ENCODE peak calls at places on chromosome 12, in five cellular contexts. One of them, this sample, is unnamed.

GRCh38 chr12:109595321-109595902 is 21.8 kb downstream of the MVK start:
- DNase-seq in substantia nigra: no peak
- DNase-seq in tibial artery: no peak
- DNase-seq in esophagus squamous epithelium: no peak
- DNase-seq in dorsolateral prefrontal cortex: no peak
- DNase-seq in this sample: peak; percentile 5

GRCh38 chr12:25829192-25829591 is 129.3 kb upstream of the RASSF8 start:
- DNase-seq in substantia nigra: no peak
- DNase-seq in tibial artery: peak; percentile 70
- DNase-seq in esophagus squamous epithelium: no peak
- DNase-seq in dorsolateral prefrontal cortex: no peak
- DNase-seq in this sample: no peak

GRCh38 chr12:15853877-15854276 is 28.3 kb upstream of the STRAP start:
- DNase-seq in substantia nigra: no peak
- DNase-seq in tibial artery: no peak
- DNase-seq in esophagus squamous epithelium: no peak
- DNase-seq in dorsolateral prefrontal cortex: no peak
- DNase-seq in this sample: no peak

GRCh38 chr12:124481257-124481750 is 86.1 kb downstream of the NCOR2 start:
- DNase-seq in substantia nigra: no peak
- DNase-seq in tibial artery: no peak
- DNase-seq in esophagus squamous epithelium: no peak
- DNase-seq in dorsolateral prefrontal cortex: no peak
- DNase-seq in this sample: no peak

GRCh38 chr12:59179231-59179630 is 258.9 kb upstream of the LRIG3 start:
- DNase-seq in substantia nigra: no peak
- DNase-seq in tibial artery: no peak
- DNase-seq in esophagus squamous epithelium: no peak
- DNase-seq in dorsolateral prefrontal cortex: no peak
- DNase-seq in this sample: no peak

GRCh38 chr12:48618541-48618940 is 48.7 kb upstream of the LALBA start:
- DNase-seq in substantia nigra: peak; percentile 48
- DNase-seq in tibial artery: peak; percentile 70
- DNase-seq in esophagus squamous epithelium: no peak
- DNase-seq in dorsolateral prefrontal cortex: peak; percentile 80
- DNase-seq in this sample: peak; percentile 56

GRCh38 chr12:4266990-4267389 is 6.6 kb upstream of the CCND2 start:
- DNase-seq in substantia nigra: no peak
- DNase-seq in tibial artery: no peak
- DNase-seq in esophagus squamous epithelium: no peak
- DNase-seq in dorsolateral prefrontal cortex: no peak
- DNase-seq in this sample: no peak

GRCh38 chr12:127998936-127999467 is 268.0 kb upstream of the TMEM132C start:
- DNase-seq in substantia nigra: no peak
- DNase-seq in tibial artery: no peak
- DNase-seq in esophagus squamous epithelium: no peak
- DNase-seq in dorsolateral prefrontal cortex: no peak
- DNase-seq in this sample: no peak

DNA sequence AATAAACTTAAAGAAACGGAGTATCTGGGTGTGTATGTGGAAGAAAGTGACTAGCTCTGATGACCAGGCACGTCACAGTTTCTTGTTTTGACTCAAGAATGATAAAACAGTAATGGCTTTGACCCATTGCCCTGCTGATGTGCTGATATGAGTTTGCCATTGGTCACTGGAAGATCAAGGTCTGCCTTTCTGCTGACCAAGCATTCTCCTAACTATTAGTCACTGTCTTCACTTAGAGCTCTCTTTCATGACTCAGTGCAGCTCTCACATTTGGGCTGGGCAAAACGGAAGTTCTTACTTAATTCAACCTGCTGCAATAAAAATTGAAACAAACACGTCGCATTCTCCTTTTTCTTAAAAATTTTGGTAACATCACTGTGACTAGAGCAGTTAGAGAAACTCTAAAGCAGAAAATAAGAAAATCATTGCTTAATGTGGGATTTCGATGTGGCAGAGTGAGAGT is 366.7 kb downstream of the BTG1 start:
- DNase-seq in substantia nigra: no peak
- DNase-seq in tibial artery: no peak
- DNase-seq in esophagus squamous epithelium: no peak
- DNase-seq in dorsolateral prefrontal cortex: no peak
- DNase-seq in this sample: peak; percentile 15
- H3K27ac ChIP-seq in substantia nigra: no peak overlapping the region
- H3K27ac ChIP-seq in tibial artery: no peak overlapping the region
- H3K27ac ChIP-seq in esophagus squamous epithelium: peak overlapping the region; percentile 72
- H3K27ac ChIP-seq in dorsolateral prefrontal cortex: no peak overlapping the region
- H3K27ac ChIP-seq in this sample: peak overlapping the region; percentile 56

GRCh38 chr12:100199347-100200136 is 1.1 kb upstream of the ACTR6 start:
- DNase-seq in substantia nigra: no peak
- DNase-seq in tibial artery: peak; percentile 86
- DNase-seq in esophagus squamous epithelium: no peak
- DNase-seq in dorsolateral prefrontal cortex: no peak
- DNase-seq in this sample: peak; percentile 80

GRCh38 chr12:100200450-100201181 is at the start of gene ACTR6:
- DNase-seq in substantia nigra: peak; percentile 84
- DNase-seq in tibial artery: peak; percentile 96
- DNase-seq in esophagus squamous epithelium: peak; percentile 62
- DNase-seq in dorsolateral prefrontal cortex: peak; percentile 95
- DNase-seq in this sample: peak; percentile 97

GRCh38 chr12:100197486-100197885 is 3.1 kb upstream of the ACTR6 start:
- DNase-seq in substantia nigra: no peak
- DNase-seq in tibial artery: no peak
- DNase-seq in esophagus squamous epithelium: no peak
- DNase-seq in dorsolateral prefrontal cortex: no peak
- DNase-seq in this sample: no peak

GRCh38 chr12:100201604-100202423 is 1.2 kb downstream of the ACTR6 start:
- DNase-seq in substantia nigra: no peak
- DNase-seq in tibial artery: no peak
- DNase-seq in esophagus squamous epithelium: no peak
- DNase-seq in dorsolateral prefrontal cortex: no peak
- DNase-seq in this sample: no peak

DNA sequence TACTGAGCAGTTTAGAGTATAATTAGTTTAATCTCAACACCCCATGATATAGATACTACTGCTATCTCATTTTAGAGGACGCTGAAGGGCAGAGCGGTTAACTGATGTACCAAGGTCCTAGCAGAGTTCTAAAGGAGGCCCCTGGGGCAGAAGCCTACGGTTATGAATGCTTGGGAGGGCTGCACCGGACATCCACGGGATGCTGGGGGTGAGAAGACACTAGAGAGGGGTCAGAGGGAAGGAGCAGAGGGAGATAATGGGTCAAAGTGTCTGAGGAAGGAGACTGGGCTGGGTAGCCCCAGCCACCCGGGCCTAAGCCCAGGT is 1.6 kb upstream of the ACTR6 start:
- DNase-seq in substantia nigra: no peak
- DNase-seq in tibial artery: no peak
- DNase-seq in esophagus squamous epithelium: no peak
- DNase-seq in dorsolateral prefrontal cortex: no peak
- DNase-seq in this sample: no peak
- H3K27ac ChIP-seq in substantia nigra: no peak overlapping the region
- H3K27ac ChIP-seq in tibial artery: peak overlapping the region; percentile 86
- H3K27ac ChIP-seq in esophagus squamous epithelium: peak overlapping the region; percentile 91
- H3K27ac ChIP-seq in dorsolateral prefrontal cortex: no peak overlapping the region
- H3K27ac ChIP-seq in this sample: no peak overlapping the region

GRCh38 chr12:21991526-21991925 is 50.3 kb upstream of the ABCC9 start:
- DNase-seq in substantia nigra: no peak
- DNase-seq in tibial artery: no peak
- DNase-seq in esophagus squamous epithelium: no peak
- DNase-seq in dorsolateral prefrontal cortex: no peak
- DNase-seq in this sample: no peak

GRCh38 chr12:21988619-21989018 is 47.4 kb upstream of the ABCC9 start:
- DNase-seq in substantia nigra: no peak
- DNase-seq in tibial artery: no peak
- DNase-seq in esophagus squamous epithelium: no peak
- DNase-seq in dorsolateral prefrontal cortex: no peak
- DNase-seq in this sample: no peak

GRCh38 chr12:21989819-21990412 is 48.7 kb upstream of the ABCC9 start:
- DNase-seq in substantia nigra: no peak
- DNase-seq in tibial artery: no peak
- DNase-seq in esophagus squamous epithelium: no peak
- DNase-seq in dorsolateral prefrontal cortex: no peak
- DNase-seq in this sample: no peak

GRCh38 chr12:21993438-21993981 is 52.3 kb upstream of the ABCC9 start:
- DNase-seq in substantia nigra: no peak
- DNase-seq in tibial artery: no peak
- DNase-seq in esophagus squamous epithelium: no peak
- DNase-seq in dorsolateral prefrontal cortex: no peak
- DNase-seq in this sample: no peak

DNA sequence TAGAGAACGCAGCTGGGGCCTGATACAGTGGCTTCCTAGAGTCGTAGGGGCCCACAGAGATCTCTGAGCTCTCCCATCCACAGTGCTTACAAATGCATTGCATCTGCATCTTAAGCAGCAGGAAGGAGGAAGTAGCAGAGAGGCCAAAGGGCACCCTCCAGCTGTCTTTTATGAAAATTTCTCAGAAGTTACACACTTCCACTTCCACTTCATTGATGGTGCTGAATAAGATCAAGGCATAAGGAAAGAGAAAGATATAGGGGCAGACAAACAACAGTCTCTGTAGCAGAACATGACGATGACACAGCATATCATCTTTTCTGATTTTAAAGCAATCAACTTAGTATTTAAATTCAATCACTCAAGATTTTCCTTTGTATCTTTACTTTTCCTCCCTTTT is 51.6 kb upstream of the ABCC9 start:
- DNase-seq in substantia nigra: no peak
- DNase-seq in tibial artery: no peak
- DNase-seq in esophagus squamous epithelium: no peak
- DNase-seq in dorsolateral prefrontal cortex: no peak
- DNase-seq in this sample: no peak
- H3K27ac ChIP-seq in substantia nigra: no peak overlapping the region
- H3K27ac ChIP-seq in tibial artery: no peak overlapping the region
- H3K27ac ChIP-seq in esophagus squamous epithelium: no peak overlapping the region
- H3K27ac ChIP-seq in dorsolateral prefrontal cortex: no peak overlapping the region
- H3K27ac ChIP-seq in this sample: no peak overlapping the region

DNA sequence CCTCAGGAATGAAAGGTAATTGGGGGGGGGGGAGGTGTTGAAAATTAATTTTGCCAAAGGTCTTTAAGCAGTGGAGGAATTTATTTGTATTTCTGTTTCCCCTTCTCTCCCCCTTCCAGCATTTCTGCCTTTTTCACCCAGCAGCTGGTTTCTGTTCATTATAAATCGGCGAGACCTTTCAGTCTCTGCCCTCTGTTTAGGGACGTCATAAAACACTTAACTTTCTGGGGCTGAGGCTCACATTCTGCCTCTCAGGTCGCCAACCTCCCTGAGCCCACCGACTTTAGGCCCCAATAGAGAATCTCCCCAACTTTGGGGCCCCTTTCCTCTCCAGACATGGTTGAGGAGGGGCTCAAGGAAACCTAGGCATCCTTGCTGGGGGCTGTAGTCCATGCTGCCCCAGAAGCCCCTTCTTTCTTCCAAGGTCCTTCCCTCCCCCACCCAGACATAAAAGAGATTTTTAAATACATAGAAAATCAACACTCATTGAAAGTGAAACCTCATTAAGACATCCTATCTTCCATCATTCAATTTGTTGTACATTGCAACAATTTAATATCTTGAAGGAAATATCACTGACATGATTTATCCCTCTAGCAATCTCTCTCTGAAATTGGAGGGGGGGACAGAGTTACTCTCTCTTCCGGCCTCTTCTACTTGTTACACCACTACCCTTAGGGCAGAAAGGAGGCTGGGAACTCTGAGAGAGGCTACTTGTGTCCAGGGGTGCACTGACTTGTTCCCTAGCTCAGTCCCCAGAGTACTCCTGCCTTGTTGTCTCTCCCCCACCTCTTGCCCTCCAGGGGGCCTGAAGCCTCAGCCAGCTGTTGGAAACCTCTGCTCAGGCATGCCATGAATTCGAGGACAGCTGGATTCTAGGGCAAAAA is 2.5 kb upstream of the HOXC6 start:
- DNase-seq in substantia nigra: no peak
- DNase-seq in tibial artery: no peak
- DNase-seq in esophagus squamous epithelium: no peak
- DNase-seq in dorsolateral prefrontal cortex: no peak
- DNase-seq in this sample: no peak
- H3K27ac ChIP-seq in substantia nigra: no peak overlapping the region
- H3K27ac ChIP-seq in tibial artery: peak overlapping the region; percentile 35
- H3K27ac ChIP-seq in esophagus squamous epithelium: no peak overlapping the region
- H3K27ac ChIP-seq in dorsolateral prefrontal cortex: no peak overlapping the region
- H3K27ac ChIP-seq in this sample: no peak overlapping the region

GRCh38 chr12:40227447-40227846 is 2.6 kb downstream of the LRRK2 start:
- DNase-seq in substantia nigra: no peak
- DNase-seq in tibial artery: no peak
- DNase-seq in esophagus squamous epithelium: no peak
- DNase-seq in dorsolateral prefrontal cortex: no peak
- DNase-seq in this sample: no peak

GRCh38 chr12:40226652-40227051 is 1.9 kb downstream of the LRRK2 start:
- DNase-seq in substantia nigra: no peak
- DNase-seq in tibial artery: peak; percentile 80
- DNase-seq in esophagus squamous epithelium: no peak
- DNase-seq in dorsolateral prefrontal cortex: peak; percentile 74
- DNase-seq in this sample: no peak

GRCh38 chr12:40225984-40226602 is 1.3 kb downstream of the LRRK2 start:
- DNase-seq in substantia nigra: no peak
- DNase-seq in tibial artery: no peak
- DNase-seq in esophagus squamous epithelium: no peak
- DNase-seq in dorsolateral prefrontal cortex: no peak
- DNase-seq in this sample: no peak

GRCh38 chr12:40224439-40225291 is at the start of gene LRRK2:
- DNase-seq in substantia nigra: peak; percentile 55
- DNase-seq in tibial artery: peak; percentile 90
- DNase-seq in esophagus squamous epithelium: peak; percentile 25
- DNase-seq in dorsolateral prefrontal cortex: peak; percentile 38
- DNase-seq in this sample: peak; percentile 6

DNA sequence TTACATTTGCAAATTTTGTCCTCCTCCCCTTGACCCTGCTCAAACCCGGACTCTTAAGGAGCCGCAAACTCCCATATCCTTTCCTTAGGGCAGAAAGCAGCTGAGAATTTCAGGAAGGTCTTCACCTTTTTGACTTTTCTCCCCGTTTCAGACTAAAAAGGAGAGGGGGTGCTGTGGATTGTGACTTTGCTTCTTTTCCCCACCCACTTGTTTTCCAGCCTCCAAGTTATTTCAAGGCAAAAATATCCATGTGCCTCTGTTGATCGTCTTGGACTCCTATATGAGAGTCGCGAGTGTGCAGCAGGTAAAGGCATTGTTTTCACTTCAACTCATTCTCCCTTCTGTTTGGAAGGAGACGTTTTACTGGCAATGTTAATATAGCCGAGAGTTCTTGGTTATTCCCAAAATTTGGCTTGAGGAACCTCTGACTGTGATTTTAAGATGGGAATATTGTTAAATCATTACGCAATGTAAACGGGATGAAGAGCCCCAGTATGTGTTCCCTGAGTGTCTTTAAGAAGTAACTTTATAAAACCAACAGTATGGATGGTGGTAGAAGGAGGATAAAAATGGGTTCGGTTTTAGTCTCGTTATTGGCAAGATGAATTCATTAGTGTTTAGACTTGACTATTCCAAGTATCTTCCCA is 663 bp downstream of the LRRK2 start:
- DNase-seq in substantia nigra: no peak
- DNase-seq in tibial artery: no peak
- DNase-seq in esophagus squamous epithelium: no peak
- DNase-seq in dorsolateral prefrontal cortex: no peak
- DNase-seq in this sample: no peak
- H3K27ac ChIP-seq in substantia nigra: peak overlapping the region; percentile 76
- H3K27ac ChIP-seq in tibial artery: peak overlapping the region; percentile 97
- H3K27ac ChIP-seq in esophagus squamous epithelium: peak overlapping the region; percentile 94
- H3K27ac ChIP-seq in dorsolateral prefrontal cortex: peak overlapping the region; percentile 96
- H3K27ac ChIP-seq in this sample: no peak overlapping the region